ENCODE peak calls at places on chromosomes 16 and 17, in ten cellular contexts. One of them, this sample, is unnamed.

GRCh38 chr16:29899516-29900101 is at the start of gene SEZ6L2:
- DNase-seq in testis: peak
- DNase-seq in sigmoid colon: no peak
- DNase-seq in PC-3: peak
- DNase-seq in pancreas: peak
- DNase-seq in psoas muscle: peak
- DNase-seq in heart left ventricle: no peak
- DNase-seq in OCI-LY7: no peak
- DNase-seq in CD8-positive, alpha-beta T cell: peak
- DNase-seq in AG04450: peak
- DNase-seq in this sample: peak

GRCh38 chr16:4489030-4489429 is 12.8 kb downstream of the HMOX2 start:
- DNase-seq in testis: no peak
- DNase-seq in sigmoid colon: no peak
- DNase-seq in PC-3: peak
- DNase-seq in pancreas: no peak
- DNase-seq in psoas muscle: no peak
- DNase-seq in heart left ventricle: no peak
- DNase-seq in OCI-LY7: no peak
- DNase-seq in CD8-positive, alpha-beta T cell: no peak
- DNase-seq in AG04450: peak
- DNase-seq in this sample: no peak

GRCh38 chr17:79609175-79609589 is 1.7 kb downstream of the RBFOX3 start:
- DNase-seq in testis: no peak
- DNase-seq in sigmoid colon: no peak
- DNase-seq in PC-3: no peak
- DNase-seq in pancreas: no peak
- DNase-seq in psoas muscle: no peak
- DNase-seq in heart left ventricle: no peak
- DNase-seq in OCI-LY7: no peak
- DNase-seq in CD8-positive, alpha-beta T cell: no peak
- DNase-seq in AG04450: no peak
- DNase-seq in this sample: no peak

GRCh38 chr16:8026450-8026849 is 563.9 kb downstream of the TMEM114 start:
- DNase-seq in testis: peak
- DNase-seq in sigmoid colon: no peak
- DNase-seq in PC-3: peak
- DNase-seq in pancreas: no peak
- DNase-seq in psoas muscle: no peak
- DNase-seq in heart left ventricle: no peak
- DNase-seq in OCI-LY7: no peak
- DNase-seq in CD8-positive, alpha-beta T cell: no peak
- DNase-seq in AG04450: no peak
- DNase-seq in this sample: no peak

GRCh38 chr16:58491-59439 is 5.1 kb downstream of the SNRNP25 start:
- DNase-seq in testis: no peak
- DNase-seq in sigmoid colon: no peak
- DNase-seq in PC-3: no peak
- DNase-seq in pancreas: no peak
- DNase-seq in psoas muscle: no peak
- DNase-seq in heart left ventricle: no peak
- DNase-seq in OCI-LY7: no peak
- DNase-seq in CD8-positive, alpha-beta T cell: no peak
- DNase-seq in AG04450: no peak
- DNase-seq in this sample: no peak

GRCh38 chr17:74750039-74750326 is 1.6 kb downstream of the NHERF1 start:
- DNase-seq in testis: no peak
- DNase-seq in sigmoid colon: no peak
- DNase-seq in PC-3: no peak
- DNase-seq in pancreas: no peak
- DNase-seq in psoas muscle: peak
- DNase-seq in heart left ventricle: no peak
- DNase-seq in OCI-LY7: no peak
- DNase-seq in CD8-positive, alpha-beta T cell: no peak
- DNase-seq in AG04450: no peak
- DNase-seq in this sample: no peak

GRCh38 chr16:80231118-80231515 is 309.7 kb upstream of the DYNLRB2 start:
- DNase-seq in testis: no peak
- DNase-seq in sigmoid colon: no peak
- DNase-seq in PC-3: no peak
- DNase-seq in pancreas: no peak
- DNase-seq in psoas muscle: no peak
- DNase-seq in heart left ventricle: no peak
- DNase-seq in OCI-LY7: no peak
- DNase-seq in CD8-positive, alpha-beta T cell: no peak
- DNase-seq in AG04450: no peak
- DNase-seq in this sample: no peak

GRCh38 chr17:47338026-47338425 is 14.3 kb downstream of the EFCAB13 start:
- DNase-seq in testis: no peak
- DNase-seq in sigmoid colon: no peak
- DNase-seq in PC-3: peak
- DNase-seq in pancreas: no peak
- DNase-seq in psoas muscle: no peak
- DNase-seq in heart left ventricle: no peak
- DNase-seq in OCI-LY7: no peak
- DNase-seq in CD8-positive, alpha-beta T cell: no peak
- DNase-seq in AG04450: no peak
- DNase-seq in this sample: no peak

GRCh38 chr16:1998852-1999801 is 9.4 kb downstream of the SYNGR3 start:
- DNase-seq in testis: no peak
- DNase-seq in sigmoid colon: no peak
- DNase-seq in PC-3: no peak
- DNase-seq in pancreas: peak
- DNase-seq in psoas muscle: no peak
- DNase-seq in heart left ventricle: no peak
- DNase-seq in OCI-LY7: no peak
- DNase-seq in CD8-positive, alpha-beta T cell: no peak
- DNase-seq in AG04450: no peak
- DNase-seq in this sample: no peak

GRCh38 chr16:47018223-47018891 is 44.9 kb upstream of the DNAJA2 start:
- DNase-seq in testis: peak
- DNase-seq in sigmoid colon: no peak
- DNase-seq in PC-3: peak
- DNase-seq in pancreas: peak
- DNase-seq in psoas muscle: no peak
- DNase-seq in heart left ventricle: no peak
- DNase-seq in OCI-LY7: peak
- DNase-seq in CD8-positive, alpha-beta T cell: peak
- DNase-seq in AG04450: no peak
- DNase-seq in this sample: no peak

GRCh38 chr17:3032258-3033247 is 30.9 kb downstream of the OR1D5 start:
- DNase-seq in testis: no peak
- DNase-seq in sigmoid colon: no peak
- DNase-seq in PC-3: no peak
- DNase-seq in pancreas: peak
- DNase-seq in psoas muscle: no peak
- DNase-seq in heart left ventricle: no peak
- DNase-seq in OCI-LY7: no peak
- DNase-seq in CD8-positive, alpha-beta T cell: no peak
- DNase-seq in AG04450: no peak
- DNase-seq in this sample: peak

GRCh38 chr16:72203401-72203800 is 31.4 kb upstream of the PMFBP1 start:
- DNase-seq in testis: peak
- DNase-seq in sigmoid colon: no peak
- DNase-seq in PC-3: peak
- DNase-seq in pancreas: no peak
- DNase-seq in psoas muscle: no peak
- DNase-seq in heart left ventricle: peak
- DNase-seq in OCI-LY7: peak
- DNase-seq in CD8-positive, alpha-beta T cell: no peak
- DNase-seq in AG04450: no peak
- DNase-seq in this sample: no peak

GRCh38 chr17:80478487-80479245 is 2.3 kb upstream of the NPTX1 start:
- DNase-seq in testis: no peak
- DNase-seq in sigmoid colon: no peak
- DNase-seq in PC-3: no peak
- DNase-seq in pancreas: no peak
- DNase-seq in psoas muscle: no peak
- DNase-seq in heart left ventricle: no peak
- DNase-seq in OCI-LY7: no peak
- DNase-seq in CD8-positive, alpha-beta T cell: no peak
- DNase-seq in AG04450: no peak
- DNase-seq in this sample: no peak

DNA sequence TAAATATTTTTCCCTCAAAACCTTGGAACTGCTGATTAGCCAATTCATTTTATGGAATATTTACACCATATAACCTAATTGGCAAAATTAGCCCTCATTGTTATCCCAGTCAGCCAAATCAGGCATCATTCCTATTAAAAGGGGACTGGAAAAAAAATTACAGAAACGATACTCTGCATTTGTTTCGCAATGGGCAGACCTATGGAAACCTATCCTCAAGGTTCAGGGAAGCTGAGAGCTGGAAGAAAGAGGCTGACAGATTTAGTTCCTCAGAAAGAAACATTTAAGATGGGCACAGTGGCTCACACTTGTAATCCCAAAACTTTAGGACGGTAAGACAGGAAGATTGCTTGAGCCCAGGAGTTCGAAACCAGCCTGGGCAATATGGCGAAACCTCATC is 85.6 kb upstream of the RPH3AL start:
- DNase-seq in testis: no peak
- DNase-seq in sigmoid colon: no peak
- DNase-seq in PC-3: no peak
- DNase-seq in pancreas: no peak
- DNase-seq in psoas muscle: no peak
- DNase-seq in heart left ventricle: no peak
- DNase-seq in OCI-LY7: no peak
- DNase-seq in CD8-positive, alpha-beta T cell: no peak
- DNase-seq in AG04450: no peak
- DNase-seq in this sample: no peak
- H3K4me3 ChIP-seq in testis: no peak
- H3K4me3 ChIP-seq in sigmoid colon: no peak
- H3K4me3 ChIP-seq in PC-3: no peak
- H3K4me3 ChIP-seq in pancreas: no peak
- H3K4me3 ChIP-seq in psoas muscle: no peak
- H3K4me3 ChIP-seq in heart left ventricle: no peak
- H3K4me3 ChIP-seq in OCI-LY7: no peak
- H3K4me3 ChIP-seq in CD8-positive, alpha-beta T cell: no peak
- H3K4me3 ChIP-seq in AG04450: no peak
- H3K4me3 ChIP-seq in this sample: no peak

DNA sequence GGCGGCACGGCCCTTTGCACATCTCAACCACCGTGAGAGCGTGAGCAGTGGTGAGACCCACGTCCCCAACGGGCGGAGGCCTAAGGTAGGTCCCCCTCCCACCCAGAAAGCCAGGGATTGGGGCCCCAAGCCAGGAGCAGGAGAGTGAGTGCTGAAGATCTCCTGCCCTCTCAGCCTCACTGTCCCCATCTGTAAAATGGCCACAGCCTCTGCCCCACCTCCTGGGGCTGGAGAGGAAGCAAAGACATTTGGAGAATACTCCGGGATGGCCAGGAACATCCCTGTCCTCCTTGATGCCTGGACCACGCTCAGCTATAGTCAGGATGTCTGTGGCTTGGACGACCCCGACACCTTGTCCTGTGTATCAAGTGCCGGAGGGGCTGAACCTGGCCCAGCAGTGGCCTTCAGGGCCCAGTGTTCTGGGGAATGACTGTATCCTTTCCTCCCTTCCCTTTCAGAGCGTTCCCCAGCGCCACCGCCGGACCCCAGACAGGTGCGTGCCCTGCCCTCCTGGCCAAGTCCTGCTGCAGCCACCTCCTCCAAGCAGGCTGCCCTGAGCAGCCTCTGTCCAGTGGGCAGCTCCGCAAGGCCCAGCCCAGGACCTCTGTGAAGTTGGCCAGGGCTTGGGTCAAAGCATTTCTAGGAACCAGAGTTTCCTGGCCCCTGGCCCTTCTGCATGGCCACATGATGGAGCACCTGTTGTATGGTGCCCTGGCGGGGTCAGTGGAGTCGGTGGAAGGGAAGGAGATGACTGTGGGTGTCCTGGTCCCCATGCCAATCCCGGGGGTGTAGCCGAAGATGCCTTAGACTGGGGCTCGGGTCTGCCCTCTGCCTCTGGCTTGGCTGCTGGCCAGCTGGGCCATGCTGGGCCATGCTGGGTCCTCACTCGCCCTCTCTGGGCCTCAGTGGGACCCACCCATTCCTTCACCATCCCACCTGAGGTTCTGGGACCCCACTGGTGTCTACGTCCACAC is 38.4 kb downstream of the ADCY7 start:
- DNase-seq in testis: no peak
- DNase-seq in sigmoid colon: peak
- DNase-seq in PC-3: no peak
- DNase-seq in pancreas: no peak
- DNase-seq in psoas muscle: peak
- DNase-seq in heart left ventricle: peak
- DNase-seq in OCI-LY7: no peak
- DNase-seq in CD8-positive, alpha-beta T cell: no peak
- DNase-seq in AG04450: no peak
- DNase-seq in this sample: no peak
- TF ChIP-seq CTCF in testis: no peak
- TF ChIP-seq CTCF in sigmoid colon: no peak
- TF ChIP-seq CTCF in PC-3: no peak
- TF ChIP-seq CTCF in pancreas: no peak
- TF ChIP-seq CTCF in psoas muscle: no peak
- TF ChIP-seq CTCF in heart left ventricle: no peak
- TF ChIP-seq CTCF in OCI-LY7: no peak
- TF ChIP-seq CTCF in CD8-positive, alpha-beta T cell: no peak
- TF ChIP-seq CTCF in AG04450: no peak
- TF ChIP-seq CTCF in this sample: no peak

GRCh38 chr17:34254651-34255380 is at the start of gene CCL2:
- DNase-seq in testis: peak
- DNase-seq in sigmoid colon: peak
- DNase-seq in PC-3: no peak
- DNase-seq in pancreas: peak
- DNase-seq in psoas muscle: peak
- DNase-seq in heart left ventricle: peak
- DNase-seq in OCI-LY7: no peak
- DNase-seq in CD8-positive, alpha-beta T cell: no peak
- DNase-seq in AG04450: peak
- DNase-seq in this sample: peak
- H3K27ac ChIP-seq in testis: peak
- H3K27ac ChIP-seq in sigmoid colon: peak
- H3K27ac ChIP-seq in PC-3: no peak
- H3K27ac ChIP-seq in pancreas: peak
- H3K27ac ChIP-seq in psoas muscle: peak
- H3K27ac ChIP-seq in heart left ventricle: peak
- H3K27ac ChIP-seq in OCI-LY7: no peak
- H3K27ac ChIP-seq in CD8-positive, alpha-beta T cell: no peak
- H3K27ac ChIP-seq in AG04450: peak
- H3K27ac ChIP-seq in this sample: peak

DNA sequence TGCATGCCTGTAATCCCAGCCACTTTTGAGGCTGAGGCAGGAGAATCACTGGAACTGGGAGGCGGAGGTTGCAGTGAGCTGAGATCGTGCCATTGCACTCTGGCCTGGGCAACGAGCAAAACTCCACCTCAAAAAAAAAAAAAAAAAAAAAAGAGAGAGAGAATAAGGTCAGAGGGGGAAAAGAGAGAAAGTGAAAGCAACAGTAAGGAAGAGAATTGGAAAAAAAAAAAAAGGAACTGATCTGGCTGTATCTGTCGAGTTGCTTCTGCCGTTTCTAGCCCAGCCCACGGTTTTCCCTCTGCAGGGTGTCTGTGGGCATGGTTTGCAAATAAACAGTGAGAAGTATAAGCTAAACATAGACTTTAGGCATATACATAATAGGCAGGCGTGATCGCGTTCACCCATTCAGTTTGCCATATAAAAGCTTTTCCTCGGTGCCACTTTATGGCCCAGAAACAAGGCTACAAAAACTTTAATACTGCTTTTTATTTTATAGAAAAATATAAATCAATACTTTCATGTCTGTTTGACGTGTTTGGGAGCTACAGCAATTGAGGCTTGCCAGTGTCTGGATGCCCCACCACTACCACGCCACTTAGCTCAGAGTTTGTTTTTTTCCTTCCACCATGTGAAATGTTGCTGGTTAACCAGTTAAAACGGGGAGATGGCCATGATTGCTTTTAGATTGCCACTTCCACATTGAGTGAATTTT is 436.7 kb downstream of the MAF start:
- DNase-seq in testis: no peak
- DNase-seq in sigmoid colon: no peak
- DNase-seq in PC-3: no peak
- DNase-seq in pancreas: no peak
- DNase-seq in psoas muscle: no peak
- DNase-seq in heart left ventricle: no peak
- DNase-seq in OCI-LY7: no peak
- DNase-seq in CD8-positive, alpha-beta T cell: no peak
- DNase-seq in AG04450: no peak
- DNase-seq in this sample: no peak
- H3K4me3 ChIP-seq in testis: no peak
- H3K4me3 ChIP-seq in sigmoid colon: peak
- H3K4me3 ChIP-seq in PC-3: no peak
- H3K4me3 ChIP-seq in pancreas: no peak
- H3K4me3 ChIP-seq in psoas muscle: no peak
- H3K4me3 ChIP-seq in heart left ventricle: no peak
- H3K4me3 ChIP-seq in OCI-LY7: no peak
- H3K4me3 ChIP-seq in CD8-positive, alpha-beta T cell: no peak
- H3K4me3 ChIP-seq in AG04450: no peak
- H3K4me3 ChIP-seq in this sample: no peak

This sample was measured in dorsolateral prefrontal cortex.